ENCODE peak calls at places on chromosomes 2 and 18, in four cellular contexts. F is gastrocnemius medialis, T is HepG2, P is left lung. L is an unnamed sample. For H3K4me1, the result is how much of the 10 kb centered on the place peaks cover.

GRCh38 chr2:75561566-75562512 is 1.1 kb upstream of the EVA1A start:
- DNase-seq in F (no peak), T (no peak), P (no peak), L (no peak)

GRCh38 chr2:202221873-202222272 is 16.5 kb downstream of the SUMO1 start:
- DNase-seq in F (no peak), T (no peak), P (no peak), L (no peak)

GRCh38 chr2:240560084-240560479 is at the start of gene DUSP28:
- DNase-seq in F (peak), T (peak), P (peak), L (peak)

GRCh38 chr18:51196811-51197660 is 445 bp downstream of the MEX3C start:
- DNase-seq in F (peak), T (no peak), P (peak), L (peak)

GRCh38 chr18:48657446-48658120 is 118.8 kb downstream of the CTIF start:
- DNase-seq in F (no peak), T (no peak), P (no peak), L (no peak)

GRCh38 chr2:24492283-24493272 is 1.5 kb downstream of the NCOA1 start:
- DNase-seq in F (peak), T (no peak), P (no peak), L (peak)

GRCh38 chr2:138492160-138492559 is 9.4 kb upstream of the SPOPL start:
- DNase-seq in F (no peak), T (no peak), P (no peak), L (no peak)

GRCh38 chr2:133605031-133605773 is 36.9 kb upstream of the NCKAP5 start:
- DNase-seq in F (no peak), T (no peak), P (no peak), L (no peak)

GRCh38 chr2:240244543-240244942 is 104.1 kb upstream of the OTOS start:
- DNase-seq in F (no peak), T (no peak), P (no peak), L (no peak)

GRCh38 chr18:79497638-79498081 is 101.9 kb downstream of the NFATC1 start:
- DNase-seq in F (no peak), T (no peak), P (no peak), L (no peak)

GRCh38 chr2:230748087-230748486 is 35.4 kb downstream of the CAB39 start:
- DNase-seq in F (no peak), T (no peak), P (no peak), L (no peak)

GRCh38 chr2:41400057-41400665 is 647.7 kb upstream of the PKDCC start:
- DNase-seq in F (no peak), T (peak), P (no peak), L (no peak)

GRCh38 chr2:156399224-156399949 is 36.8 kb upstream of the GPD2 start:
- DNase-seq in F (no peak), T (no peak), P (no peak), L (no peak)
- H3K4me3 ChIP-seq in F (peak), T (peak), P (peak), L (peak)

DNA sequence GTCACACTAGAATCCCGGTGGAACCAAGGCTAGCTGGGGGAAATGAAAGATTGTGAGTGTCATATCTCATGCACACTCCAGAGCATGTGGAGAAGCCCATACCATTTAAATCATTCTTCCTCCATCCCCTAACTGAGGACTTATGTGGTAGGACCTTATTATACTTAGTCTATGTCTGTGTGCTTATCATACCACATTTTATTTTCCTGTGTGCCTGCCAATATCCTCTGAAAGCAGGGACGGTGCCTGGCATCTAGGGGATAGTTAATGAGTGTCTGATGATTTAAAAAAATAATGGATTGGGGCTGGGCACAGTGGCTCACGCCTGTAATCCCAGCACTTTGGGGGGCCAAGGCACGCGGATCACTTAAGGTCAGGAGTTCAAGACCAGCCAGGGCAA is 60.0 kb downstream of the CRIM1 start:
- DNase-seq in F (no peak), T (no peak), P (no peak), L (no peak)
- H3K4me1 ChIP-seq in F (half or more), T (under half), P (under half), L (half or more)

GRCh38 chr2:113754989-113755689 is 1.3 kb downstream of the SLC35F5 start:
- DNase-seq in F (no peak), T (peak), P (no peak), L (no peak)

GRCh38 chr2:113757059-113757657 is 716 bp upstream of the SLC35F5 start:
- DNase-seq in F (no peak), T (peak), P (no peak), L (no peak)

GRCh38 chr2:113756088-113757058 is at the start of gene SLC35F5:
- DNase-seq in F (peak), T (peak), P (peak), L (peak)

GRCh38 chr2:113755690-113756063 is 765 bp downstream of the SLC35F5 start:
- DNase-seq in F (no peak), T (peak), P (no peak), L (no peak)

GRCh38 chr2:113754160-113754559 is 2.3 kb downstream of the SLC35F5 start:
- DNase-seq in F (no peak), T (no peak), P (no peak), L (no peak)
- H3K4me3 ChIP-seq in F (no peak), T (no peak), P (peak), L (peak)

DNA sequence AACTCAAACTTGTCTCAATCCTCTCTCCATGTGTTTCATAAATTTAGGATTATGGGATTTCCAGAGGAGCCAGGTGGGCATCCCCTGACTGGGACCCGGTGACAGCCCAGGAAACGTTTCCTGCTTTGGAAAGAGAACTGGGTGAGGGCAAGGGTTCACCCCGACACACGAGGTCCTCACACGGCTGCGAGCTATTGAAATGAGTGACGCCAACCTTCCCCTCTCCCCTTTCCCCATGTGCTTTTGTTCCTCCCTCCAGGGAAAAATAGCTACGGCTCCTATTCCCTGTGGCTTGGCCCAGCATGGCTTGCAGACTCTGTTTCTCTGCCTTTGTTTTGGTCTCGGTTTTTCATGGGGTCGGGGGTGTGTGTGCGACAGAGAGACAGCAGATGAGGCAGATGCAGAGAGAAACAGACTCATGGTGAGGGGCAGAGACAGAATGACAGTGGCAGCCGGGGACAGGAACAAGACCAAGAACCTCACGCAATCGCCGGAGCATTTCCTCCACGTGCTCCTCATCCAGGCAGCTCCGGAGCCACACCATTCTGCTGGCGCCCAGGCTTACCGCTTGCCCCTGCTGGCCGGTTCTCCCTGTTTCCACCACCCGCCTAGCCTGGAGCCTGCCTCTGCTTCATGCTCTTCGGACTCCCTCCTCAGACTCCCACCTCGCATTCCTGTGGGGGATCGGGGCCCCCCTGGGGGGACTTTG is 238.5 kb downstream of the DYSF start:
- DNase-seq in F (peak), T (no peak), P (peak), L (peak)
- H3K4me1 ChIP-seq in F (under half), T (under half), P (under half), L (under half)

DNA sequence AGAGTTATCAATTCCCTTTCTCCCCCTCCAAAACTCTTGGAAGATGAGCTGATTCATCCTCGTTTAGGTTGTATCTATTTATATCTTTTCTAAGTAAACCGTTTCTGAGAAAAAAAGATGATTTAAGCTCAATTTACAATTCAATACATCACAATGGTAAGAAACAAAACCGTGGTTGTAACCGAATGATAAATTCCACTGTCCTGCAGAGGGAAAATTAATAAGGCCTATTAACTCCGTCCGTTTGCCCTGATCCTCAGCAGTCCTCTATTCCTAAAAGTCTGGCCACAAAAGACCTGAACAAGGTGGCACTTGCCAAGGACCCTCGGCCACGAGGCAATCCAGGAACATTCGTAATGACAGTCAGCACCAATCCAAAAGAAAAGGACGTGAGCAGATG is 286.2 kb downstream of the TCF4 start:
- DNase-seq in F (no peak), T (no peak), P (no peak), L (no peak)
- H3K4me3 ChIP-seq in F (peak), T (no peak), P (no peak), L (peak)

GRCh38 chr2:226909131-226909530 is 73.3 kb downstream of the RHBDD1 start:
- DNase-seq in F (no peak), T (no peak), P (no peak), L (no peak)
- H3K4me1 ChIP-seq in F (under half), T (under half), P (under half), L (under half)

GRCh38 chr2:167292430-167293171 is 404.3 kb downstream of the XIRP2 start:
- DNase-seq in F (peak), T (peak), P (peak), L (peak)
- H3K4me3 ChIP-seq in F (peak), T (peak), P (peak), L (peak)

DNA sequence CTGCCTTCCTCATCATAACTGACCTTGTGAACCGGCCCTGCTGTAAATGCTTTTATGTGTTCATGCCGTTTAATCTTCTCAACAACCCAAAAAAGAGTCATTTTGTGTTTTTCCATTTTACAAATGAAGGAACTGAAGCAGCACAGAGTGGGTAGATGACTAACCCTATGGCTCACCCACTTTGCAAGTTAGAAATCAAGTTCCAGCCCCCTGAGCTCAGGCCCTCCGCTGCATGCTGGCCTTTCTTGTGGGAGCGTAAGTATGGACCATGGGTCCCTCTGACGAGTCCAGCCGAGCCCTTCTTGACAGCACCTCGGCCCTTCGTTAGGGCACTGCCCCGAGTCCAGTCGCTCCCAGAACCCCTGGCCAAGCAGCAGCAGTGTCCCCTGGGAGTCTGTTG is 194.6 kb downstream of the GLI2 start:
- DNase-seq in F (no peak), T (no peak), P (no peak), L (no peak)
- H3K4me1 ChIP-seq in F (under half), T (under half), P (under half), L (under half)